ENCODE peak calls at places on chromosomes 3 and 15, in ten cellular contexts. B is OCI-LY7, Z is spleen, Q is heart left ventricle, U is omental fat pad, F is glutamatergic neuron, S is lower lobe of right lung, J is AG04450, R is HFFc6, P is GM23338. K is an unnamed sample.

GRCh38 chr3:124694486-124694885 is 35.8 kb upstream of the UMPS start:
- DNase-seq in B (no peak), Z (no peak), Q (no peak), U (no peak), F (no peak), S (no peak), J (no peak), R (no peak), P (no peak), K (no peak)

GRCh38 chr3:14703128-14703750 is 28.3 kb downstream of the C3orf20 start:
- DNase-seq in B (no peak), Z (no peak), Q (no peak), U (no peak), F (no peak), S (no peak), J (no peak), R (no peak), P (no peak), K (no peak)

GRCh38 chr15:38069506-38069905 is 135.1 kb downstream of the TMCO5A start:
- DNase-seq in B (peak; percentile 32), Z (no peak), Q (no peak), U (no peak), F (no peak), S (peak; percentile 76), J (no peak), R (peak; percentile 88), P (no peak), K (no peak)

GRCh38 chr15:28992996-28993719 is 107.4 kb downstream of the APBA2 start:
- DNase-seq in B (no peak), Z (no peak), Q (peak; percentile 30), U (no peak), F (no peak), S (no peak), J (no peak), R (no peak), P (no peak), K (no peak)

GRCh38 chr3:129756871-129757270 is 136.6 kb downstream of the TMCC1 start:
- DNase-seq in B (no peak), Z (no peak), Q (no peak), U (no peak), F (no peak), S (no peak), J (no peak), R (peak; percentile 48), P (no peak), K (no peak)

GRCh38 chr3:61562042-61562809 is 855 bp downstream of the PTPRG start:
- DNase-seq in B (no peak), Z (no peak), Q (peak; percentile 23), U (no peak), F (peak; percentile 60), S (no peak), J (no peak), R (no peak), P (no peak), K (peak; percentile 50)

GRCh38 chr3:101814835-101815234 is 34.5 kb upstream of the NFKBIZ start:
- DNase-seq in B (no peak), Z (no peak), Q (no peak), U (no peak), F (no peak), S (no peak), J (no peak), R (no peak), P (no peak), K (no peak)

GRCh38 chr3:87088984-87089841 is 98.3 kb upstream of the VGLL3 start:
- DNase-seq in B (no peak), Z (peak; percentile 82), Q (peak; percentile 51), U (no peak), F (peak; percentile 18), S (peak; percentile 67), J (peak; percentile 46), R (peak; percentile 87), P (peak; percentile 68), K (peak; percentile 17)

GRCh38 chr3:38131621-38132369 is 5.1 kb downstream of the ACAA1 start:
- DNase-seq in B (no peak), Z (no peak), Q (no peak), U (no peak), F (peak; percentile 81), S (peak; percentile 47), J (no peak), R (peak; percentile 13), P (peak; percentile 90), K (no peak)

GRCh38 chr15:69367231-69367630 is 46.9 kb upstream of the KIF23 start:
- DNase-seq in B (no peak), Z (no peak), Q (no peak), U (no peak), F (no peak), S (no peak), J (no peak), R (no peak), P (no peak), K (no peak)

GRCh38 chr3:52355526-52355925 is 39.4 kb downstream of the DNAH1 start:
- DNase-seq in B (no peak), Z (peak; percentile 60), Q (no peak), U (no peak), F (no peak), S (peak; percentile 28), J (no peak), R (no peak), P (no peak), K (no peak)

GRCh38 chr15:47717036-47717611 is at the start of gene SEMA6D:
- DNase-seq in B (no peak), Z (peak; percentile 77), Q (peak; percentile 77), U (no peak), F (peak; percentile 93), S (peak; percentile 55), J (peak; percentile 54), R (peak; percentile 64), P (peak; percentile 87), K (peak; percentile 44)

DNA sequence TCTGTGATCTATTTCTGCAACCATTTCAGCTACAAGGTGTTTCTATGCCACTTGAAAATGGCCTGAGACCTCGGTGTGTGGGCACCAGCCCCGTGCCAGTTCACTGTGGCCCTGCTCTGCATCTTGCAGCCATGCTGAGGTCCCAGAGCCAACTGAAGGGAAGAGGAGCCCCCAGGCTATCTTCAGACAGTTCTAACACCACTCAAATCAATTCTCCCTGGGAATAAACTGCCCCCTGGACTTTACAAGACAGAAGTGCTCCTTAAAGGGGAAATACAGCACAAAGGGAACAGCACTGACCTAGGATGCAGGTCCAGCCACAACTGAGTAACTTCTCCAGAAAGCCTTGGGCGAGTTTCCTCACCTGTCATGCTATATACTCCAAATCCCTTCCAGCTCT is 3.9 kb downstream of the XXYLT1 start:
- DNase-seq in B (no peak), Z (no peak), Q (no peak), U (no peak), F (no peak), S (no peak), J (no peak), R (no peak), P (no peak), K (no peak)
- TF ChIP-seq CTCF in B (no peak), Z (no peak), Q (no peak), U (no peak), F (no peak), S (no peak), J (no peak), R (no peak), P (no peak), K (no peak)

GRCh38 chr15:60479361-60479684 is 381 bp upstream of the ICE2 start:
- DNase-seq in B (no peak), Z (no peak), Q (no peak), U (no peak), F (no peak), S (no peak), J (no peak), R (no peak), P (no peak), K (no peak)

GRCh38 chr15:60480149-60480548 is 1.2 kb upstream of the ICE2 start:
- DNase-seq in B (no peak), Z (no peak), Q (no peak), U (no peak), F (no peak), S (no peak), J (no peak), R (no peak), P (no peak), K (peak; percentile 14)

GRCh38 chr15:60477991-60478632 is 830 bp downstream of the ICE2 start:
- DNase-seq in B (peak; percentile 21), Z (no peak), Q (no peak), U (no peak), F (no peak), S (no peak), J (no peak), R (peak; percentile 30), P (peak; percentile 39), K (peak; percentile 23)

GRCh38 chr15:60479711-60480110 is 769 bp upstream of the ICE2 start:
- DNase-seq in B (peak; percentile 10), Z (no peak), Q (no peak), U (no peak), F (no peak), S (no peak), J (no peak), R (no peak), P (no peak), K (peak; percentile 20)

GRCh38 chr15:60478633-60479360 is at the start of gene ICE2:
- DNase-seq in B (peak; percentile 95), Z (peak; percentile 99), Q (peak; percentile 97), U (peak; percentile 91), F (peak; percentile 97), S (peak; percentile 99), J (peak; percentile 83), R (peak; percentile 90), P (peak; percentile 97), K (peak; percentile 84)
- TF ChIP-seq CTCF in B (no peak), Z (peak; percentile 42), Q (no peak), U (no peak), F (no peak), S (no peak), J (peak; percentile 9), R (no peak), P (no peak), K (no peak)

GRCh38 chr3:41447701-41448100 is 248.4 kb downstream of the CTNNB1 start:
- DNase-seq in B (no peak), Z (no peak), Q (no peak), U (no peak), F (no peak), S (no peak), J (no peak), R (no peak), P (no peak), K (no peak)

GRCh38 chr3:41448396-41448795 is 249.1 kb downstream of the CTNNB1 start:
- DNase-seq in B (no peak), Z (no peak), Q (no peak), U (no peak), F (no peak), S (no peak), J (no peak), R (no peak), P (peak; percentile 27), K (no peak)

GRCh38 chr3:41450416-41451231 is 251.3 kb downstream of the CTNNB1 start:
- DNase-seq in B (no peak), Z (no peak), Q (no peak), U (no peak), F (no peak), S (no peak), J (no peak), R (peak; percentile 4), P (peak; percentile 62), K (no peak)
- TF ChIP-seq CTCF in B (peak; percentile 22), Z (no peak), Q (no peak), U (no peak), F (no peak), S (no peak), J (no peak), R (peak; percentile 42), P (peak; percentile 60), K (no peak)

GRCh38 chr3:81349941-81350340 is 411.5 kb downstream of the GBE1 start:
- DNase-seq in B (no peak), Z (no peak), Q (no peak), U (no peak), F (no peak), S (no peak), J (no peak), R (no peak), P (no peak), K (no peak)

GRCh38 chr3:81352867-81353266 is 408.6 kb downstream of the GBE1 start:
- DNase-seq in B (no peak), Z (no peak), Q (no peak), U (no peak), F (no peak), S (no peak), J (no peak), R (peak; percentile 50), P (peak; percentile 64), K (no peak)
- TF ChIP-seq CTCF in B (no peak), Z (no peak), Q (no peak), U (no peak), F (no peak), S (no peak), J (no peak), R (peak; percentile 47), P (peak; percentile 67), K (peak; percentile 34)

K was measured in GM13977.